ENCODE peak calls at places on chromosome 1, in six cellular contexts. V is naive thymus-derived CD4-positive, alpha-beta T cell; F is fibroblast of lung; N is tibial artery; R is suprapubic skin; U is upper lobe of left lung. H is an unnamed sample.

GRCh38 chr1:176949033-176949662 is 215.4 kb downstream of the ASTN1 start:
- DNase-seq in V (peak), F (peak), N (no peak), R (no peak), U (peak), H (peak)

GRCh38 chr1:110524311-110525249 is 5.6 kb upstream of the KCNA10 start:
- DNase-seq in V (peak), F (peak), N (no peak), R (no peak), U (no peak), H (peak)

GRCh38 chr1:89635825-89636815 is 3.2 kb downstream of the LRRC8C start:
- DNase-seq in V (no peak), F (peak), N (no peak), R (no peak), U (no peak), H (peak)

GRCh38 chr1:73604739-73605138 is 593.2 kb downstream of the LRRIQ3 start:
- DNase-seq in V (no peak), F (no peak), N (no peak), R (no peak), U (no peak), H (no peak)

GRCh38 chr1:73839922-73840321 is 358.1 kb downstream of the LRRIQ3 start:
- DNase-seq in V (no peak), F (no peak), N (no peak), R (no peak), U (no peak), H (peak)

GRCh38 chr1:70893381-70893780 is 154.2 kb downstream of the PTGER3 start:
- DNase-seq in V (no peak), F (no peak), N (no peak), R (no peak), U (no peak), H (no peak)

GRCh38 chr1:3352952-3353331 is 101.5 kb upstream of the ARHGEF16 start:
- DNase-seq in V (no peak), F (no peak), N (no peak), R (no peak), U (no peak), H (peak)

GRCh38 chr1:170114916-170115315 is 30.8 kb upstream of the NTMT2 start:
- DNase-seq in V (no peak), F (peak), N (no peak), R (no peak), U (no peak), H (peak)

GRCh38 chr1:90045853-90046563 is 51.1 kb downstream of the ZNF326 start:
- DNase-seq in V (no peak), F (peak), N (no peak), R (no peak), U (no peak), H (peak)

GRCh38 chr1:28296401-28297220 is 32.2 kb upstream of the MED18 start:
- DNase-seq in V (no peak), F (peak), N (no peak), R (no peak), U (no peak), H (peak)

GRCh38 chr1:39908534-39908933 is 6.8 kb upstream of the MYCL start:
- DNase-seq in V (no peak), F (no peak), N (no peak), R (no peak), U (no peak), H (no peak)

GRCh38 chr1:44110916-44111315 is 7.7 kb upstream of the KLF17 start:
- DNase-seq in V (no peak), F (no peak), N (no peak), R (no peak), U (no peak), H (no peak)

GRCh38 chr1:23216771-23217420 is 406 bp downstream of the HTR1D start:
- DNase-seq in V (peak), F (no peak), N (no peak), R (no peak), U (no peak), H (no peak)
- H3K4me3 ChIP-seq in V (no peak), F (peak), N (peak), R (peak), U (peak), H (no peak)

DNA sequence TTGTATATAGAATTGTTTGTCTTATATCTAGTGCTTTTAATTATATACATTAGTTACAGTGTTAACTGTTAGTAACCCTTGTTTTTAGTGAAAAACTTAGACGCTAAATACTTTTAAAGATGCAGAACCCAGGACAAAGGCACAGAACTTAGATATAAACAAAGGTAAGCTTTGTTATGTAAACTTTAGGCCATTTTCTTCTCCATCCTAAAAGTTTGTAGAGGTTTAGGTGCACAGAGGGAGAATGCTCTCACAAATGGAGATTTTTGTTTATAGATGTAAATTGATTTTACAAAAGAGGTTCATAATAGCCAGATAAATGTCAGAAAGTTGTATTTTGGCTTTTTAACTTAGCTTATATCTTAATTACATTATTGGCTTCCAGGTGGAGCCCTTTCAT is 490.5 kb upstream of the LRRC7 start:
- DNase-seq in V (no peak), F (no peak), N (no peak), R (no peak), U (no peak), H (no peak)
- H3K4me3 ChIP-seq in V (no peak), F (no peak), N (no peak), R (no peak), U (no peak), H (no peak)

GRCh38 chr1:224544276-224544675 is 71.8 kb upstream of the CNIH3 start:
- DNase-seq in V (no peak), F (no peak), N (no peak), R (no peak), U (no peak), H (peak)

GRCh38 chr1:224541901-224542610 is 74.1 kb upstream of the CNIH3 start:
- DNase-seq in V (no peak), F (no peak), N (no peak), R (no peak), U (no peak), H (peak)

GRCh38 chr1:224544711-224545110 is 71.4 kb upstream of the CNIH3 start:
- DNase-seq in V (no peak), F (no peak), N (no peak), R (no peak), U (no peak), H (no peak)

GRCh38 chr1:224542783-224543440 is 73.2 kb upstream of the CNIH3 start:
- DNase-seq in V (peak), F (peak), N (no peak), R (no peak), U (peak), H (peak)

GRCh38 chr1:224543453-224543852 is 72.7 kb upstream of the CNIH3 start:
- DNase-seq in V (no peak), F (no peak), N (no peak), R (no peak), U (no peak), H (peak)
- H3K4me3 ChIP-seq in V (no peak), F (peak), N (no peak), R (no peak), U (no peak), H (no peak)

DNA sequence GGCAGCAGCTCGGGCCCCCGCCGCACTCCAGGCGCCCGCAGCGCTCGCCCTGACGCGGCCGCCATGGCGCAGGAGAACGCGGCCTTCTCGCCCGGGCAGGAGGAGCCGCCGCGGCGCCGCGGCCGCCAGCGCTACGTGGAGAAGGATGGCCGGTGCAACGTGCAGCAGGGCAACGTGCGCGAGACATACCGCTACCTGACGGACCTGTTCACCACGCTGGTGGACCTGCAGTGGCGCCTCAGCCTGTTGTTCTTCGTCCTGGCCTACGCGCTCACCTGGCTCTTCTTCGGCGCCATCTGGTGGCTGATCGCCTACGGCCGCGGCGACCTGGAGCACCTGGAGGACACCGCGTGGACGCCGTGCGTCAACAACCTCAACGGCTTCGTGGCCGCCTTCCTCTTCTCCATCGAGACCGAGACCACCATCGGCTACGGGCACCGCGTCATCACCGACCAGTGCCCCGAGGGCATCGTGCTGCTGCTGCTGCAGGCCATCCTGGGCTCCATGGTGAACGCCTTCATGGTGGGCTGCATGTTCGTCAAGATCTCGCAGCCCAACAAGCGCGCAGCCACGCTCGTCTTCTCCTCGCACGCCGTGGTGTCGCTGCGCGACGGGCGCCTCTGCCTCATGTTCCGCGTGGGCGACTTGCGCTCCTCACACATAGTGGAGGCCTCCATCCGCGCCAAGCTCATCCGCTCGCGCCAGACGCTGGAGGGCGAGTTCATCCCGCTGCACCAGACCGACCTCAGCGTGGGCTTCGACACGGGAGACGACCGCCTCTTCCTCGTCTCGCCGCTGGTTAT is 2.8 kb downstream of the KCNJ9 start:
- DNase-seq in V (peak), F (peak), N (no peak), R (no peak), U (peak), H (peak)
- H3K4me3 ChIP-seq in V (peak), F (no peak), N (peak), R (peak), U (peak), H (peak)

GRCh38 chr1:113042336-113043143 is 30.5 kb upstream of the LRIG2 start:
- DNase-seq in V (no peak), F (peak), N (peak), R (peak), U (peak), H (peak)
- H3K4me3 ChIP-seq in V (no peak), F (no peak), N (no peak), R (no peak), U (no peak), H (no peak)